ENCODE peak calls at places on chromosomes 13 and 19, in nine cellular contexts. I is psoas muscle, S is cardiac muscle cell, W is neuronal stem cell, Y is mammary epithelial cell, T is HAP-1, O is lower lobe of right lung, B is HCT116, U is adrenal gland. V is an unnamed sample.

GRCh38 chr19:20060282-20060681 is 17.5 kb upstream of the ZNF90 start:
- DNase-seq in U (no peak), B (no peak), Y (no peak), I (no peak), S (no peak), T (no peak), W (no peak), O (no peak), V (no peak)

GRCh38 chr19:823565-824121 is 1.9 kb upstream of the PLPPR3 start:
- DNase-seq in I (no peak), B (no peak), O (no peak), T (no peak), Y (no peak), W (no peak), U (no peak), S (peak; percentile 55), V (no peak)

GRCh38 chr19:13122980-13123957 is 5.2 kb downstream of the NACC1 start:
- DNase-seq in I (no peak), U (no peak), T (no peak), S (no peak), O (no peak), Y (no peak), W (no peak), B (no peak), V (no peak)

GRCh38 chr13:63741029-63741813 is 2325.6 kb upstream of the PCDH20 start:
- DNase-seq in I (no peak), B (no peak), U (no peak), O (peak; percentile 24), S (no peak), W (no peak), Y (no peak), T (no peak), V (no peak)

GRCh38 chr13:36858285-36858684 is 39.3 kb downstream of the RFXAP start:
- DNase-seq in T (peak; percentile 70), S (peak; percentile 69), I (no peak), B (peak; percentile 31), Y (peak; percentile 25), W (no peak), U (no peak), O (no peak), V (peak; percentile 78)

GRCh38 chr19:46176116-46176860 is 28.2 kb downstream of the IGFL2 start:
- DNase-seq in U (no peak), O (no peak), I (no peak), W (no peak), B (no peak), T (no peak), S (no peak), Y (no peak), V (no peak)

GRCh38 chr13:31982124-31982523 is 49.5 kb upstream of the FRY start:
- DNase-seq in Y (peak; percentile 7), S (no peak), B (no peak), W (no peak), T (no peak), U (no peak), O (no peak), I (no peak), V (peak; percentile 21)

GRCh38 chr19:18131841-18132596 is 20.9 kb upstream of the PIK3R2 start:
- DNase-seq in U (no peak), I (no peak), W (no peak), B (no peak), T (no peak), O (no peak), S (no peak), Y (no peak), V (peak; percentile 47)

GRCh38 chr19:39074942-39075341 is 9.2 kb upstream of the ACP7 start:
- DNase-seq in W (no peak), O (no peak), S (no peak), I (no peak), U (no peak), B (no peak), Y (no peak), T (no peak), V (no peak)

GRCh38 chr19:52527134-52527953 is at the start of gene ZNF808:
- DNase-seq in T (peak; percentile 84), S (peak; percentile 95), B (peak; percentile 77), Y (peak; percentile 85), O (peak; percentile 98), U (peak; percentile 96), W (peak; percentile 89), I (peak; percentile 98), V (peak; percentile 95)

GRCh38 chr13:27923794-27924528 is 4.2 kb downstream of the PDX1 start:
- DNase-seq in U (no peak), I (no peak), B (no peak), W (peak; percentile 36), O (no peak), T (no peak), S (no peak), Y (no peak), V (no peak)

GRCh38 chr19:37511186-37511585 is 4.4 kb downstream of the ZNF793 start:
- DNase-seq in I (no peak), W (no peak), O (no peak), S (no peak), T (no peak), Y (no peak), B (no peak), U (no peak), V (no peak)
- H3K9me3 ChIP-seq in I (peaks cover 33% of the 10 kb centered on the region), W (peaks cover 56% of the 10 kb centered on the region), O (peaks cover 27% of the 10 kb centered on the region), S (no peaks in the 10 kb centered on the region), T (no peaks in the 10 kb centered on the region), Y (peaks cover 12% of the 10 kb centered on the region), B (peaks cover 32% of the 10 kb centered on the region), U (no peaks in the 10 kb centered on the region), V (peaks cover 6% of the 10 kb centered on the region)

DNA sequence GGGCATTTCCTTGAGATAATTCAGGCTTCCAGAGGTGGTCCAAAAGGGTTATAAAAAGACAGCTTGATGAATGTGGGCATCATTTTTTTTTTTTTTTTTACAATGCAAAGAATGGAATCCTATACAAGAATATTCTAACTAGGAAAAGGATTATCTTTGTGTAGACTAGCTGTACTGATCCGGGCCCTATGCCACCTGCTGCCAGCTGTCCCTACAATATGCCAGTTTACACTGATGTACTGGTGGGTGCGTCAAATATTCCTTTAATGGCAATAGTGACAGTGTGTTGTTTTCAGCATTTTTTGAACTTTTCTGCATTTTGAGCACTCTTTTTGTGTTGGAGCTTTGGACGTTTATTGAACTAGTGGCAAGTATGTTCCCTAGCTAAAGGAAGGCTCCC is 31.6 kb upstream of the CBY2 start:
- DNase-seq in W (no peak), Y (no peak), T (no peak), U (no peak), S (no peak), O (no peak), I (no peak), B (no peak), V (no peak)
- H3K27me3 ChIP-seq in W (no peaks in the 10 kb centered on the region), Y (no peaks in the 10 kb centered on the region), T (no peaks in the 10 kb centered on the region), U (no peaks in the 10 kb centered on the region), S (no peaks in the 10 kb centered on the region), O (no peaks in the 10 kb centered on the region), I (no peaks in the 10 kb centered on the region), B (peaks cover 16% of the 10 kb centered on the region), V (no peaks in the 10 kb centered on the region)

DNA sequence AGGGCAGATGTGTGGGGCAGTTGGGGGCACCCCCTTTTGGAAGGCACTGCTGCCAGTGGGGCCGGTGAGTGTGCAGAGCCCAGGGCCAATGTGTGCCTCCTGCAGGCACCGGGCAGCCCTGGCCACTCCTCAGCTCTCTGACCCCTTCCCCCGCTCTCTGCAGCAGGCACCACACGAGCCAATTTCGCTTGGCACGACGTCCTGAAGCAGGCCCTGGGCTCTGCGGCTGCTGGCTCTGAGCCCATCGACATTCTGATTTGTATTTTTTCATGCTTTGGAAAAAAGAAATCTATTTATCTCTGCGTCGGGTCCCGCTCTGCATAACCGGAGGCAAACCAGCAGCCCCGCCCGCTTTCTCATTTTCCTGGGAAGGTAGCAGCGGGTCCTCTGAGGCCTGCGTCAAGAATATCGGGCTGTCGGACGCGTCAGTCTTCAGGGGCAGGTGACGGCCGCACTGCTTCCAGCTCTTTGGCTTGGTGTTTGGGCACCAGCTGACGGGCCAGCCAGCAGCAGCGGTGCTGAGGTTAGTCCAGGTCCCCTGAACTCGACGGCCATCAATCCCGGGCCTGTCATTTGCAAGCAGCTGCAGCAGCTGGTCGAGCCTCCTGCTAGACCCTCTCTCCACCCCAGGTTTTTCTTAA is 134.3 kb downstream of the KDM4B start:
- DNase-seq in B (no peak), I (peak; percentile 73), W (no peak), T (no peak), S (peak; percentile 54), Y (no peak), U (peak; percentile 91), O (no peak), V (peak; percentile 49)
- H3K4me3 ChIP-seq in B (no peak overlapping the region), I (peak overlapping the region; percentile 21), W (no peak overlapping the region), T (no peak overlapping the region), S (no peak overlapping the region), Y (no peak overlapping the region), U (no peak overlapping the region), O (no peak overlapping the region), V (no peak overlapping the region)

DNA sequence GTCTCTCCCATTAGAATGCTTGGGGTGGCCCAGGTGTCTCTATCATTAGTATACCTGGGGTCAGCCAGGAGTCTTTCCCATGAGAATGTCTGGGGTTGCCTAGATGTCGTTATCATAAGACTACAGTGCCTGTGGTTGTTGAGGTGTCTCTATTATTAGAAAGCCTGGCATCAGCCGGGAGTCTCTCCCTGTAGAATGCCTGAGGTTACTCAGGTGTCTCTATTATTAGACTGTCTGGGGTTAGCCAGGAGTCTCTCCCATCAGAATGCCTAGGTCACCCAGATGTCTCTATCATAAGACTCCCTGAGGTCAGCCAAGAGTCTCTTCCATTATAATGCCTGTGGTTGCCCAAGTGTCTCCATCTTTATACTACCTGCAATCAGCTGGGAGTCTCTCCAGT is 1541.1 kb downstream of the UQCRFS1 start:
- DNase-seq in W (no peak), S (no peak), Y (no peak), T (no peak), U (no peak), I (no peak), B (no peak), O (no peak), V (no peak)
- H3K9me3 ChIP-seq in W (no peaks in the 10 kb centered on the region), S (no peaks in the 10 kb centered on the region), Y (peaks cover 3% of the 10 kb centered on the region), T (peaks cover 5% of the 10 kb centered on the region), U (no peaks in the 10 kb centered on the region), I (no peaks in the 10 kb centered on the region), B (peaks cover 11% of the 10 kb centered on the region), O (peaks cover 4% of the 10 kb centered on the region), V (no peaks in the 10 kb centered on the region)

GRCh38 chr19:7865262-7865911 is 8.8 kb downstream of the PRR36 start:
- DNase-seq in I (no peak), T (no peak), U (no peak), B (no peak), O (no peak), W (no peak), Y (no peak), S (no peak), V (no peak)
- H3K27me3 ChIP-seq in I (peaks cover 71% of the 10 kb centered on the region), T (no peaks in the 10 kb centered on the region), U (no peaks in the 10 kb centered on the region), B (no peaks in the 10 kb centered on the region), O (peaks cover 26% of the 10 kb centered on the region), W (peaks cover 42% of the 10 kb centered on the region), Y (no peaks in the 10 kb centered on the region), S (peaks cover 63% of the 10 kb centered on the region), V (peaks cover 4% of the 10 kb centered on the region)

DNA sequence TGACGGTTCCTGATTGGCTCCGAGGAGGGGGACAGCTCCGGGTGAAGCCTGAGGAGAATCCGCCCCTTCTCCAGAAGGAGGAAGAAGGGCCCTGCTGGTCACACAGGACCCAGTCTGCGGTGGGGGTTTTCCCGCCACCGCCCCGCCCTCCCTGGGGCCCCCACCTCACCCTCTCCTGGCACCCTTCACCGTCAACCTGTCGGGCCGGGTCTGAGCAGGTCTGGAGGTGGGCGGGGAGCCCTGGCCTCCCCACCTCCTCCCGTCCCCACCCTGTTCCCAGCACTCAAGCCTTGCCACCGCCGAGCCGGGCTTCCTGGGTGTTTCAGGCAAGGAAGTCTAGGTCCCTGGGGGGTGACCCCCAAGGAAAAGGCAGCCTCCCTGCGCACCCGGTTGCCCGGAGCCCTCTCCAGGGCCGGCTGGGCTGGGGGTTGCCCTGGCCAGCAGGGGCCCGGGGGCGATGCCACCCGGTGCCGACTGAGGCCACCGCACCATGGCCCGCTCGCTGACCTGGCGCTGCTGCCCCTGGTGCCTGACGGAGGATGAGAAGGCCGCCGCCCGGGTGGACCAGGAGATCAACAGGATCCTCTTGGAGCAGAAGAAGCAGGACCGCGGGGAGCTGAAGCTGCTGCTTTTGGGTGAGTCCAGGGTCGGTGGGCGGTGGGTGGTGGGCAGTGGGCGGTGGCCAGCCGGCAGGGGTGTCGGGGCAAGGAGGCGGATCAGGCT is at the start of gene GNA15:
- DNase-seq in Y (peak; percentile 83), W (no peak), U (no peak), B (no peak), I (no peak), T (no peak), O (peak; percentile 81), S (no peak), V (no peak)
- H3K4me3 ChIP-seq in Y (peak within 1 kb of the TSS; percentile 79), W (no peak within 1 kb of the TSS), U (peak within 1 kb of the TSS; percentile 42), B (no peak within 1 kb of the TSS), I (peak within 1 kb of the TSS; percentile 48), T (no peak within 1 kb of the TSS), O (peak within 1 kb of the TSS; percentile 62), S (no peak within 1 kb of the TSS), V (no peak within 1 kb of the TSS)